ENCODE peak calls at places on chromosomes 3 and 15, in ten cellular contexts. One of them, this sample, is unnamed.

GRCh38 chr15:93895976-93896770 is 335.2 kb upstream of the MCTP2 start:
- DNase-seq in uterus: no peak
- DNase-seq in A549: no peak
- DNase-seq in IMR-90: no peak
- DNase-seq in testis: no peak
- DNase-seq in spleen: no peak
- DNase-seq in HCT116: no peak
- DNase-seq in gastrocnemius medialis: no peak
- DNase-seq in right lobe of liver: no peak
- DNase-seq in H1: no peak
- DNase-seq in this sample: no peak

GRCh38 chr15:87716422-87716821 is 540.1 kb downstream of the NTRK3 start:
- DNase-seq in gastrocnemius medialis: no peak
- DNase-seq in A549: no peak
- DNase-seq in uterus: no peak
- DNase-seq in IMR-90: no peak
- DNase-seq in testis: no peak
- DNase-seq in HCT116: no peak
- DNase-seq in spleen: no peak
- DNase-seq in right lobe of liver: no peak
- DNase-seq in H1: no peak
- DNase-seq in this sample: no peak

GRCh38 chr3:194267744-194268658 is 83.1 kb downstream of the CPN2 start:
- DNase-seq in uterus: peak; percentile 74
- DNase-seq in spleen: peak; percentile 70
- DNase-seq in A549: no peak
- DNase-seq in testis: no peak
- DNase-seq in IMR-90: peak; percentile 61
- DNase-seq in H1: no peak
- DNase-seq in gastrocnemius medialis: no peak
- DNase-seq in right lobe of liver: no peak
- DNase-seq in HCT116: no peak
- DNase-seq in this sample: peak; percentile 63

GRCh38 chr3:95310560-95310959 is 1247.7 kb downstream of the NSUN3 start:
- DNase-seq in HCT116: no peak
- DNase-seq in uterus: no peak
- DNase-seq in A549: no peak
- DNase-seq in gastrocnemius medialis: no peak
- DNase-seq in right lobe of liver: no peak
- DNase-seq in spleen: no peak
- DNase-seq in H1: no peak
- DNase-seq in testis: no peak
- DNase-seq in IMR-90: no peak
- DNase-seq in this sample: no peak

GRCh38 chr3:106425021-106425420 is 556.2 kb upstream of the CBLB start:
- DNase-seq in uterus: no peak
- DNase-seq in IMR-90: peak; percentile 81
- DNase-seq in spleen: no peak
- DNase-seq in right lobe of liver: no peak
- DNase-seq in testis: no peak
- DNase-seq in A549: no peak
- DNase-seq in HCT116: no peak
- DNase-seq in H1: no peak
- DNase-seq in gastrocnemius medialis: no peak
- DNase-seq in this sample: no peak

GRCh38 chr3:55795736-55796135 is 308.6 kb upstream of the WNT5A start:
- DNase-seq in HCT116: no peak
- DNase-seq in testis: no peak
- DNase-seq in spleen: no peak
- DNase-seq in IMR-90: peak; percentile 4
- DNase-seq in uterus: no peak
- DNase-seq in gastrocnemius medialis: no peak
- DNase-seq in right lobe of liver: no peak
- DNase-seq in A549: no peak
- DNase-seq in H1: no peak
- DNase-seq in this sample: no peak

GRCh38 chr15:57626713-57627440 is 35.2 kb downstream of the MYZAP start:
- DNase-seq in H1: no peak
- DNase-seq in IMR-90: no peak
- DNase-seq in right lobe of liver: no peak
- DNase-seq in gastrocnemius medialis: no peak
- DNase-seq in spleen: peak; percentile 80
- DNase-seq in HCT116: no peak
- DNase-seq in A549: no peak
- DNase-seq in testis: no peak
- DNase-seq in uterus: no peak
- DNase-seq in this sample: no peak

GRCh38 chr3:187040637-187041361 is 98.5 kb downstream of the RPL39L start:
- DNase-seq in spleen: no peak
- DNase-seq in A549: no peak
- DNase-seq in gastrocnemius medialis: no peak
- DNase-seq in H1: no peak
- DNase-seq in IMR-90: peak; percentile 56
- DNase-seq in HCT116: no peak
- DNase-seq in right lobe of liver: peak; percentile 65
- DNase-seq in testis: no peak
- DNase-seq in uterus: no peak
- DNase-seq in this sample: no peak

GRCh38 chr3:39136533-39137434 is 16.6 kb downstream of the CSRNP1 start:
- DNase-seq in H1: no peak
- DNase-seq in A549: no peak
- DNase-seq in HCT116: no peak
- DNase-seq in right lobe of liver: no peak
- DNase-seq in gastrocnemius medialis: no peak
- DNase-seq in spleen: no peak
- DNase-seq in IMR-90: no peak
- DNase-seq in uterus: no peak
- DNase-seq in testis: no peak
- DNase-seq in this sample: no peak

GRCh38 chr15:39283531-39283930 is 297.3 kb upstream of the THBS1 start:
- DNase-seq in IMR-90: peak; percentile 39
- DNase-seq in uterus: no peak
- DNase-seq in gastrocnemius medialis: no peak
- DNase-seq in HCT116: no peak
- DNase-seq in A549: no peak
- DNase-seq in spleen: no peak
- DNase-seq in testis: no peak
- DNase-seq in right lobe of liver: no peak
- DNase-seq in H1: no peak
- DNase-seq in this sample: no peak

GRCh38 chr3:197749315-197749600 is 425 bp upstream of the FYTTD1 start:
- DNase-seq in testis: peak; percentile 71
- DNase-seq in IMR-90: peak; percentile 76
- DNase-seq in HCT116: peak; percentile 35
- DNase-seq in spleen: no peak
- DNase-seq in H1: no peak
- DNase-seq in gastrocnemius medialis: peak; percentile 51
- DNase-seq in right lobe of liver: no peak
- DNase-seq in A549: peak; percentile 53
- DNase-seq in uterus: no peak
- DNase-seq in this sample: no peak

DNA sequence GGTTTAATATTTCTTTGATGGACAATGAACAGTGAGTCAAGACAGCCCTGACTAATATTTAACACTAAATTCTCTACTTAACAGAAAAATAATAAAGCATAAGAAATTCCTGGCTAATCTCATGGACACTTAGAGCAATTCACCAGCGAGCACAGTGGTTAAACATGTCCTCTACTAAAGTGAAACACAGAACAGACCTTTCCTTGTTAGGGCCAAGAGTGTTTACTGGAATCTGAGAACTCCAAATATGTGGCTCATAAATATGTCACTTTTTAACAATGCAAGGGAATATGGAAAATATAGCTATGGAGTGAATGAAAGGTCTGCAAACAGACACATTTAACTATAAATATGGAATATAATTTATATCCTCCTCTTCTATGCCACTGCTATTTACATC is 18.6 kb upstream of the IGSF10 start:
- DNase-seq in H1: no peak
- DNase-seq in uterus: no peak
- DNase-seq in HCT116: no peak
- DNase-seq in gastrocnemius medialis: no peak
- DNase-seq in A549: no peak
- DNase-seq in IMR-90: no peak
- DNase-seq in testis: no peak
- DNase-seq in spleen: no peak
- DNase-seq in right lobe of liver: no peak
- DNase-seq in this sample: no peak
- H3K4me1 ChIP-seq in H1: peaks cover 3% of the 10 kb centered on the region
- H3K4me1 ChIP-seq in uterus: no peaks in the 10 kb centered on the region
- H3K4me1 ChIP-seq in HCT116: no peaks in the 10 kb centered on the region
- H3K4me1 ChIP-seq in gastrocnemius medialis: peaks cover 11% of the 10 kb centered on the region
- H3K4me1 ChIP-seq in A549: no peaks in the 10 kb centered on the region
- H3K4me1 ChIP-seq in IMR-90: no peaks in the 10 kb centered on the region
- H3K4me1 ChIP-seq in testis: no peaks in the 10 kb centered on the region
- H3K4me1 ChIP-seq in spleen: no peaks in the 10 kb centered on the region
- H3K4me1 ChIP-seq in right lobe of liver: no peaks in the 10 kb centered on the region
- H3K4me1 ChIP-seq in this sample: no peaks in the 10 kb centered on the region

DNA sequence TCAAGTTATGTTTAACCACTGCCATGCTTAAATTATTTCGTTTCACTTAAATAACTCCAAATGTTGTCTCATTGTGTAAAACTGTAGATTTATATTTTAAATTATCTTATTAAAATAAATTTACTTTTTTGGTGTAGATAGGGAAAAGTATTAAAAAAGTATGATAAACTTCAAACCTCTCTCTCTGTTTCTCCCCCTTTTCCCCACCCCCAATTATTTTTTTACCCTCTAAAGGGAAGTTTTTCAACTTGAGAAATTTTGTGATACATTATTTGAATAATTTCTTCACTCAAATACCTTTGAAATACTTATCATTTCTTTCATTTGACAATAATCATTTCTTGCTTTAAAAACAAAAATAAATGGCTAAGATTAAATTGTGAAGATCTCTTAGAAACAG is 66.9 kb upstream of the EIF1B start:
- DNase-seq in spleen: no peak
- DNase-seq in right lobe of liver: no peak
- DNase-seq in H1: no peak
- DNase-seq in uterus: no peak
- DNase-seq in gastrocnemius medialis: no peak
- DNase-seq in HCT116: no peak
- DNase-seq in testis: no peak
- DNase-seq in A549: no peak
- DNase-seq in IMR-90: no peak
- DNase-seq in this sample: no peak
- TF ChIP-seq CTCF in spleen: no peak
- TF ChIP-seq CTCF in right lobe of liver: no peak
- TF ChIP-seq CTCF in H1: no peak
- TF ChIP-seq CTCF in uterus: no peak
- TF ChIP-seq CTCF in gastrocnemius medialis: no peak
- TF ChIP-seq CTCF in HCT116: no peak
- TF ChIP-seq CTCF in testis: no peak
- TF ChIP-seq CTCF in A549: no peak
- TF ChIP-seq CTCF in IMR-90: no peak
- TF ChIP-seq CTCF in this sample: no peak

GRCh38 chr3:183449391-183449790 is 21.0 kb upstream of the MCF2L2 start:
- DNase-seq in spleen: no peak
- DNase-seq in H1: no peak
- DNase-seq in gastrocnemius medialis: peak; percentile 15
- DNase-seq in IMR-90: peak; percentile 38
- DNase-seq in A549: no peak
- DNase-seq in uterus: no peak
- DNase-seq in right lobe of liver: no peak
- DNase-seq in testis: peak; percentile 52
- DNase-seq in HCT116: no peak
- DNase-seq in this sample: peak; percentile 68

GRCh38 chr3:183449791-183450190 is 21.4 kb upstream of the MCF2L2 start:
- DNase-seq in gastrocnemius medialis: no peak
- DNase-seq in IMR-90: peak; percentile 9
- DNase-seq in A549: no peak
- DNase-seq in uterus: no peak
- DNase-seq in H1: no peak
- DNase-seq in HCT116: no peak
- DNase-seq in testis: no peak
- DNase-seq in right lobe of liver: no peak
- DNase-seq in spleen: no peak
- DNase-seq in this sample: no peak

GRCh38 chr3:183446838-183447205 is 18.4 kb upstream of the MCF2L2 start:
- DNase-seq in IMR-90: no peak
- DNase-seq in testis: no peak
- DNase-seq in A549: no peak
- DNase-seq in spleen: no peak
- DNase-seq in HCT116: no peak
- DNase-seq in gastrocnemius medialis: no peak
- DNase-seq in uterus: no peak
- DNase-seq in H1: no peak
- DNase-seq in right lobe of liver: no peak
- DNase-seq in this sample: no peak

GRCh38 chr3:183448369-183449128 is 20.1 kb upstream of the MCF2L2 start:
- DNase-seq in testis: no peak
- DNase-seq in spleen: no peak
- DNase-seq in HCT116: no peak
- DNase-seq in right lobe of liver: no peak
- DNase-seq in uterus: no peak
- DNase-seq in H1: no peak
- DNase-seq in IMR-90: no peak
- DNase-seq in gastrocnemius medialis: no peak
- DNase-seq in A549: no peak
- DNase-seq in this sample: no peak

DNA sequence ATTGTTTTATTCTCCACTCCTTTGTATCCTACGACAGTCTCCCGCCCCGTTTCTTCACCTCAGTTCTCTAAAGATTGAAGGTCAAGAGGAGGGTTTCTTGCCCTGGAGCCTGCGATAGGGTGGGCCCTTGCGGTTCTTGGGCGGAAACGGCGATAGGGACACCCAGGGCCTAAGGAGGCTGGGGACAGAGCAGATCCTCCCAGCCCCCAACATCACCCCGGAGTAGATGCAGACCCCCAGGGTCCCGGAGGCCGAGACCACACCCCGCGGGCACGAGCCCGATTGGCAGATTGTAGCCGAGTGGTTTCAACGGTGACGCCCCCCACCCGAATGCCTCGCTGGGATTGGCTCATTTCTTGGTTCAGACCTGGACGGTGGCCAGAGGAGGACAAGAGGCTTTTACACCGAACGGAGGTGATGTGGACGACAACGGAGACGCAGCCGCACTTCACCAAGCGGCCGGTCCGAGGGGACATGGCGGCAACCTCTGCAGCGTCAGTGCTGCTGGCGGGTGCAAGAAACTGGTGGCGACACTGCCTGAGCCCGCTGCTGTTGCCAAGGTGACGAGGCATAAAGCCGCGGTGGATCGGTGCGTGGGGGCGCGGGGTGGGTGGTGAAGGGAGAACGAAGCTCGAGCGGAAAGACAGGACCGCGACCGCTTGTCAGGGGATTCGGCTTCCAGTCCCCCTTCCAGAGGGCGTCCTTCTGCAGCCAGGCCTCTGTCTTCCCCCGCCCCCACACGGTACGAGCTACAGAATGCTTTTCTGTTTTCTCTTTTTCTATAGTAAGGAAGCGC is 19.0 kb upstream of the MCF2L2 start:
- DNase-seq in gastrocnemius medialis: peak; percentile 61
- DNase-seq in testis: peak; percentile 97
- DNase-seq in uterus: peak; percentile 75
- DNase-seq in A549: peak; percentile 80
- DNase-seq in H1: peak; percentile 94
- DNase-seq in IMR-90: peak; percentile 67
- DNase-seq in spleen: peak; percentile 92
- DNase-seq in right lobe of liver: peak; percentile 83
- DNase-seq in HCT116: peak; percentile 91
- DNase-seq in this sample: peak; percentile 96
- TF ChIP-seq POLR2A in gastrocnemius medialis: peak; percentile 45
- TF ChIP-seq POLR2A in testis: no peak
- TF ChIP-seq POLR2A in uterus: no peak
- TF ChIP-seq POLR2A in A549: peak; percentile 85
- TF ChIP-seq POLR2A in H1: peak; percentile 97
- TF ChIP-seq POLR2A in IMR-90: no peak
- TF ChIP-seq POLR2A in spleen: peak; percentile 78
- TF ChIP-seq POLR2A in right lobe of liver: peak; percentile 75
- TF ChIP-seq POLR2A in HCT116: peak; percentile 60
- TF ChIP-seq POLR2A in this sample: peak; percentile 97

GRCh38 chr3:16508591-16508995 is 4.9 kb downstream of the RFTN1 start:
- DNase-seq in right lobe of liver: no peak
- DNase-seq in gastrocnemius medialis: no peak
- DNase-seq in H1: no peak
- DNase-seq in uterus: no peak
- DNase-seq in HCT116: no peak
- DNase-seq in A549: no peak
- DNase-seq in spleen: no peak
- DNase-seq in testis: no peak
- DNase-seq in IMR-90: no peak
- DNase-seq in this sample: no peak
- H3K4me1 ChIP-seq in right lobe of liver: peaks cover 3% of the 10 kb centered on the region
- H3K4me1 ChIP-seq in gastrocnemius medialis: peaks cover 47% of the 10 kb centered on the region
- H3K4me1 ChIP-seq in H1: peaks cover 9% of the 10 kb centered on the region
- H3K4me1 ChIP-seq in uterus: peaks cover 5% of the 10 kb centered on the region
- H3K4me1 ChIP-seq in HCT116: peaks cover 7% of the 10 kb centered on the region
- H3K4me1 ChIP-seq in A549: no peaks in the 10 kb centered on the region
- H3K4me1 ChIP-seq in spleen: peaks cover 74% of the 10 kb centered on the region
- H3K4me1 ChIP-seq in testis: peaks cover 6% of the 10 kb centered on the region
- H3K4me1 ChIP-seq in IMR-90: peaks cover 18% of the 10 kb centered on the region
- H3K4me1 ChIP-seq in this sample: no peaks in the 10 kb centered on the region

This sample was measured in adrenal gland.